ENCODE peak calls at places on chromosomes 11 and 22, in ten cellular contexts. Z, J, Q, I, R, C, G, H, M and E are unnamed samples.

GRCh38 chr11:119672597-119672996 is 56.4 kb downstream of the NECTIN1 start:
- DNase-seq in Z (no peak), J (no peak), Q (no peak), I (no peak), R (no peak), C (no peak), G (no peak), H (no peak), M (no peak), E (no peak)

GRCh38 chr11:124934862-124935547 is 842 bp downstream of the HEPACAM start:
- DNase-seq in Z (no peak), J (peak), Q (no peak), I (no peak), R (no peak), C (no peak), G (no peak), H (no peak), M (no peak), E (no peak)

GRCh38 chr11:60625262-60625661 is 74.2 kb upstream of the MS4A8 start:
- DNase-seq in Z (no peak), J (peak), Q (no peak), I (no peak), R (no peak), C (no peak), G (no peak), H (no peak), M (no peak), E (no peak)

GRCh38 chr11:23897453-23898289 is 599.2 kb upstream of the LUZP2 start:
- DNase-seq in Z (no peak), J (peak), Q (no peak), I (no peak), R (no peak), C (no peak), G (no peak), H (no peak), M (no peak), E (no peak)

GRCh38 chr11:58564226-58564625 is 11.4 kb downstream of the LPXN start:
- DNase-seq in Z (no peak), J (no peak), Q (no peak), I (no peak), R (no peak), C (no peak), G (no peak), H (no peak), M (no peak), E (no peak)

GRCh38 chr11:61309739-61310138 is 14.6 kb upstream of the VWCE start:
- DNase-seq in Z (no peak), J (no peak), Q (no peak), I (no peak), R (no peak), C (no peak), G (no peak), H (no peak), M (no peak), E (no peak)

GRCh38 chr22:26431151-26431995 is 2.3 kb downstream of the ASPHD2 start:
- DNase-seq in Z (no peak), J (no peak), Q (no peak), I (peak), R (no peak), C (no peak), G (no peak), H (peak), M (no peak), E (no peak)

GRCh38 chr22:22235564-22235963 is 9.0 kb upstream of the VPREB1 start:
- DNase-seq in Z (peak), J (peak), Q (no peak), I (peak), R (peak), C (no peak), G (no peak), H (peak), M (no peak), E (peak)

GRCh38 chr22:36641902-36642640 is 61.5 kb downstream of the CACNG2 start:
- DNase-seq in Z (no peak), J (no peak), Q (peak), I (no peak), R (no peak), C (no peak), G (no peak), H (no peak), M (no peak), E (no peak)

GRCh38 chr22:49136816-49137180 is 690.9 kb downstream of the BRD1 start:
- DNase-seq in Z (no peak), J (no peak), Q (no peak), I (no peak), R (no peak), C (no peak), G (no peak), H (no peak), M (no peak), E (no peak)